ENCODE peak calls at places on chromosomes 7 and 10, in eight cellular contexts. F is cardiac fibroblast; D is hepatocyte; V is GM06990; M is heart right ventricle; K is astrocyte of the spinal cord; S is CD8-positive, alpha-beta T cell; B is fibroblast of lung. L is an unnamed sample.

GRCh38 chr7:1536768-1537630 is 6.5 kb downstream of the MAFK start:
- DNase-seq in F (peak), D (peak), V (no peak), M (peak), K (peak), S (no peak), B (peak), L (no peak)

GRCh38 chr10:124693801-124694416 is 50.3 kb downstream of the FAM53B start:
- DNase-seq in F (no peak), D (no peak), V (no peak), M (peak), K (peak), S (no peak), B (no peak), L (no peak)

GRCh38 chr7:26646666-26647065 is 217.7 kb downstream of the SKAP2 start:
- DNase-seq in F (no peak), D (no peak), V (no peak), M (no peak), K (no peak), S (no peak), B (peak), L (no peak)

GRCh38 chr7:135180122-135180521 is 9.6 kb upstream of the CYREN start:
- DNase-seq in F (no peak), D (no peak), V (no peak), M (no peak), K (no peak), S (no peak), B (no peak), L (no peak)

GRCh38 chr10:32187686-32188085 is 131.5 kb upstream of the KIF5B start:
- DNase-seq in F (no peak), D (no peak), V (no peak), M (no peak), K (no peak), S (no peak), B (no peak), L (no peak)

GRCh38 chr10:91556691-91557529 is 76.0 kb downstream of the PPP1R3C start:
- DNase-seq in F (peak), D (peak), V (no peak), M (no peak), K (no peak), S (no peak), B (no peak), L (no peak)

GRCh38 chr10:119657725-119658124 is 6.5 kb downstream of the BAG3 start:
- DNase-seq in F (no peak), D (peak), V (no peak), M (no peak), K (no peak), S (no peak), B (peak), L (no peak)

GRCh38 chr7:80432166-80432565 is 79.7 kb downstream of the GNAT3 start:
- DNase-seq in F (no peak), D (no peak), V (no peak), M (no peak), K (no peak), S (no peak), B (no peak), L (no peak)

GRCh38 chr7:157080111-157080730 is 58.5 kb upstream of the UBE3C start:
- DNase-seq in F (no peak), D (no peak), V (no peak), M (no peak), K (no peak), S (no peak), B (no peak), L (no peak)

GRCh38 chr7:51602321-51602720 is 285.7 kb upstream of the COBL start:
- DNase-seq in F (no peak), D (no peak), V (no peak), M (no peak), K (no peak), S (no peak), B (no peak), L (no peak)

GRCh38 chr7:5452937-5453540 is 29.4 kb upstream of the TNRC18 start:
- DNase-seq in F (peak), D (no peak), V (no peak), M (no peak), K (peak), S (no peak), B (peak), L (no peak)

GRCh38 chr7:22561356-22561755 is 61.4 kb upstream of the STEAP1B start:
- DNase-seq in F (peak), D (peak), V (no peak), M (peak), K (peak), S (no peak), B (peak), L (peak)

GRCh38 chr7:28661826-28662225 is 249.5 kb downstream of the CREB5 start:
- DNase-seq in F (no peak), D (no peak), V (peak), M (no peak), K (no peak), S (no peak), B (no peak), L (no peak)

GRCh38 chr10:97721871-97722780 is 8.6 kb downstream of the MARVELD1 start:
- DNase-seq in F (no peak), D (no peak), V (no peak), M (no peak), K (no peak), S (no peak), B (no peak), L (no peak)

GRCh38 chr7:13144622-13145021 is 457.2 kb downstream of the ARL4A start:
- DNase-seq in F (peak), D (no peak), V (no peak), M (no peak), K (peak), S (no peak), B (peak), L (no peak)

GRCh38 chr10:3785849-3786290 is 861 bp upstream of the KLF6 start:
- DNase-seq in F (peak), D (peak), V (no peak), M (peak), K (peak), S (no peak), B (peak), L (no peak)

GRCh38 chr7:130942211-130942964 is 208.4 kb upstream of the KLF14 start:
- DNase-seq in F (peak), D (no peak), V (no peak), M (no peak), K (peak), S (no peak), B (peak), L (no peak)

GRCh38 chr10:30027057-30028005 is 32.1 kb downstream of the JCAD start:
- DNase-seq in F (no peak), D (no peak), V (peak), M (peak), K (no peak), S (peak), B (no peak), L (peak)

GRCh38 chr10:98150544-98150943 is 16.1 kb downstream of the R3HCC1L start:
- DNase-seq in F (peak), D (no peak), V (no peak), M (no peak), K (peak), S (no peak), B (peak), L (peak)

GRCh38 chr7:156220701-156221100 is 408.4 kb upstream of the SHH start:
- DNase-seq in F (no peak), D (no peak), V (no peak), M (no peak), K (no peak), S (no peak), B (no peak), L (no peak)

GRCh38 chr7:149859369-149859768 is 14.4 kb upstream of the ATP6V0E2 start:
- DNase-seq in F (no peak), D (no peak), V (no peak), M (no peak), K (no peak), S (no peak), B (no peak), L (no peak)

GRCh38 chr7:149027055-149027454 is 1.2 kb downstream of the PDIA4 start:
- DNase-seq in F (peak), D (no peak), V (no peak), M (no peak), K (no peak), S (no peak), B (no peak), L (no peak)

GRCh38 chr7:116812905-116813304 is 49.5 kb upstream of the CAPZA2 start:
- DNase-seq in F (no peak), D (peak), V (no peak), M (no peak), K (no peak), S (no peak), B (no peak), L (peak)

GRCh38 chr10:72981882-72982529 is 27.4 kb upstream of the PLA2G12B start:
- DNase-seq in F (peak), D (no peak), V (no peak), M (no peak), K (no peak), S (no peak), B (no peak), L (no peak)

GRCh38 chr7:143217806-143218205 is 4.0 kb upstream of the TAS2R40 start:
- DNase-seq in F (no peak), D (no peak), V (no peak), M (no peak), K (no peak), S (no peak), B (no peak), L (no peak)

GRCh38 chr7:39504963-39505362 is 61.2 kb upstream of the YAE1 start:
- DNase-seq in F (peak), D (peak), V (no peak), M (no peak), K (peak), S (no peak), B (peak), L (peak)

GRCh38 chr10:92914478-92915066 is 66.3 kb downstream of the EXOC6 start:
- DNase-seq in F (peak), D (peak), V (peak), M (no peak), K (peak), S (peak), B (peak), L (peak)

GRCh38 chr7:27740449-27741086 is 606 bp downstream of the TAX1BP1 start:
- DNase-seq in F (peak), D (peak), V (peak), M (peak), K (peak), S (peak), B (peak), L (peak)

GRCh38 chr10:70055550-70055949 is 2.9 kb downstream of the MACROH2A2 start:
- DNase-seq in F (no peak), D (no peak), V (no peak), M (no peak), K (no peak), S (no peak), B (peak), L (no peak)

GRCh38 chr10:85105614-85106013 is 777.2 kb downstream of the CCSER2 start:
- DNase-seq in F (no peak), D (peak), V (no peak), M (no peak), K (no peak), S (no peak), B (no peak), L (peak)

GRCh38 chr7:13988765-13989137 is 715 bp downstream of the ETV1 start:
- DNase-seq in F (peak), D (peak), V (no peak), M (no peak), K (peak), S (no peak), B (peak), L (peak)

DNA sequence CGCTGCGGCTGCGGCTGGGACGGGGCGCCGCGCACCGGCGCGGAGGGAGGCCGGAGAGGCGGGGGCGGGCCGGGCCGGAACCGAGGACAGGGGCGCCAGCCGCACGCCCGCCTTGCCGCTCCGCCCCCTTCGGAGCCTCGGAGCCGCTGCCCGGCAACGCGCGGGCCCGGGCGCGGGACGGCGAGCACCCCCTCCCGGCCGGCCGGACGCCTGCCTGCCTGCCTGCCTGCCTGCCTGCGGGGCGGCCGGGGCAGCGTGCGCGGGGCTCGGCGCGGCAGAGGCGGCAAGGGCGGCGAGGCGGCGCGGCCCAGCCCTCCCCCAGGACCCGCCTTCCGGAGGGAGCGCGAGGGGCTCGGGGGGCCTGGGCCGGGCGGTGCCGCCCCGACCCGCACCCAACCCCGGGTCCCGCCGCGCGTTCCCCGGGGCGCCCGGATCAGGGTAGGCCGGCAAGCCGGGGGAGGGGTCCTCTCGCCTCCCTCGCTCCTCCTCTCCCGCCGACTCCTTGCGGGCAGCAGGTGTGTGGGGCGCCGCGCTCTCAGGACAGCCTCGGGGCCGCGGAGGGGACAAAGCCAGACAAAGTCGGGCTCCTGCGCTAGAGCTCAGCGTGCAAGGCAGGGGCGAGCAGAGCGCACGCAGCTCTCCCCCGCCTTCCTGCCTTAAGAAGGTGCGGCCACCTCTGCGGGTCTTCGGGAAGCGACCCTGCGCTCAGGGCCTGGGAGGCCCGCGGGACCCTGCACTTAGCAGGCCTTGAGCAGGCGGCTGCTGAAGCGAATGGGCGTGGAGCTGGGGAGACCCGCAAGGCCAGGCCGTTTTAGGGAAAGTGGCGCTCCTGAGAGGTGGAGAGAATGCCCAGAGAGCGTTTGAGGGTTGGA is at the start of gene KIAA1549:
- DNase-seq in F (peak), D (peak), V (peak), M (peak), K (peak), S (peak), B (peak), L (no peak)
- TF ChIP-seq CTCF in F (no peak), D (peak), V (peak), M (no peak), K (peak), S (no peak), B (no peak), L (no peak)

GRCh38 chr7:100120518-100121085 is 1.2 kb downstream of the CNPY4 start:
- DNase-seq in F (no peak), D (no peak), V (no peak), M (no peak), K (no peak), S (no peak), B (no peak), L (no peak)
- H3K4me3 ChIP-seq in F (peak), D (peak), V (peak), M (peak), K (peak), S (peak), B (peak), L (peak)

GRCh38 chr10:49005270-49005669 is 65.6 kb upstream of the LRRC18 start:
- DNase-seq in F (no peak), D (no peak), V (no peak), M (no peak), K (no peak), S (no peak), B (no peak), L (no peak)

GRCh38 chr10:49000437-49001398 is 61.1 kb upstream of the LRRC18 start:
- DNase-seq in F (no peak), D (no peak), V (no peak), M (no peak), K (no peak), S (no peak), B (no peak), L (no peak)

GRCh38 chr10:49007128-49007527 is 67.5 kb upstream of the LRRC18 start:
- DNase-seq in F (no peak), D (no peak), V (no peak), M (no peak), K (no peak), S (no peak), B (no peak), L (no peak)

GRCh38 chr10:49001861-49002675 is 62.4 kb upstream of the LRRC18 start:
- DNase-seq in F (no peak), D (no peak), V (no peak), M (peak), K (no peak), S (no peak), B (no peak), L (no peak)

DNA sequence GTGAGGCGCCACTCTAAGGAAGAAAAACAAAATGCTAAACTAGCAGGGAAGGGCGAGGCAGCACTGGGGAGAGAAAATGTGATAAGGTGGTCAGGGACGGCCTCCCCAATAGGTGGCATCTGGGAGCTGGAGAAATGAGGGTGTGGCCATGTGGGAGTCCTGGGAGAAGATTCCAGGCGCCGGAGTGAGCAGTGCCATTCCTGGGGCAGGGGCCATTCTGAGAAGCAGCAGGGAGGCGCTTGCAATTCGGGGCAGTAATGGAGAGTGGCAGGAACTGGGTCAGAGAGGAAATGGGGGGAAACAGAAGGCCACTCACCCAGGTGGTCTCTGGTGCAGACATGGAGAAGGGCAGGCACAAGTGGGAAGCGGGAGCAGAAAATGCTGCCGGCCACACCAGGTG is 61.8 kb upstream of the LRRC18 start:
- DNase-seq in F (peak), D (peak), V (no peak), M (no peak), K (no peak), S (no peak), B (no peak), L (no peak)
- TF ChIP-seq CTCF in F (no peak), D (peak), V (no peak), M (peak), K (no peak), S (no peak), B (no peak), L (peak)

GRCh38 chr7:132838313-132838712 is 243.6 kb downstream of the CHCHD3 start:
- DNase-seq in F (no peak), D (no peak), V (no peak), M (no peak), K (no peak), S (no peak), B (no peak), L (no peak)
- H3K4me3 ChIP-seq in F (no peak), D (no peak), V (no peak), M (no peak), K (no peak), S (no peak), B (no peak), L (no peak)

GRCh38 chr10:50997461-50997860 is 76.8 kb upstream of the PRKG1 start:
- DNase-seq in F (no peak), D (no peak), V (no peak), M (no peak), K (no peak), S (no peak), B (no peak), L (no peak)
- TF ChIP-seq CTCF in F (no peak), D (no peak), V (no peak), M (no peak), K (no peak), S (no peak), B (no peak), L (no peak)

GRCh38 chr7:106126170-106126938 is 14.2 kb upstream of the SYPL1 start:
- DNase-seq in F (peak), D (no peak), V (no peak), M (no peak), K (peak), S (peak), B (peak), L (no peak)
- H3K4me3 ChIP-seq in F (peak), D (no peak), V (no peak), M (no peak), K (no peak), S (no peak), B (peak), L (no peak)

GRCh38 chr10:67607472-67607871 is 88.5 kb downstream of the CTNNA3 start:
- DNase-seq in F (peak), D (no peak), V (no peak), M (no peak), K (peak), S (no peak), B (peak), L (peak)
- TF ChIP-seq CTCF in F (no peak), D (no peak), V (no peak), M (no peak), K (no peak), S (no peak), B (no peak), L (no peak)

GRCh38 chr10:21296575-21297355 is 228.7 kb downstream of the SKIDA1 start:
- DNase-seq in F (no peak), D (no peak), V (no peak), M (no peak), K (no peak), S (no peak), B (no peak), L (no peak)

GRCh38 chr10:21290499-21291160 is 234.9 kb downstream of the SKIDA1 start:
- DNase-seq in F (no peak), D (no peak), V (no peak), M (no peak), K (no peak), S (no peak), B (peak), L (no peak)

GRCh38 chr10:21293518-21294356 is 231.7 kb downstream of the SKIDA1 start:
- DNase-seq in F (peak), D (no peak), V (no peak), M (no peak), K (peak), S (no peak), B (peak), L (no peak)

GRCh38 chr10:21297525-21298383 is 227.7 kb downstream of the SKIDA1 start:
- DNase-seq in F (peak), D (no peak), V (no peak), M (no peak), K (no peak), S (no peak), B (no peak), L (peak)

GRCh38 chr10:21292763-21293517 is 232.5 kb downstream of the SKIDA1 start:
- DNase-seq in F (peak), D (peak), V (no peak), M (peak), K (peak), S (no peak), B (peak), L (peak)
- H3K4me3 ChIP-seq in F (peak), D (no peak), V (no peak), M (no peak), K (peak), S (no peak), B (peak), L (peak)